ENCODE peak calls at places on chromosome 21, in seven cellular contexts. One of them, this sample, is unnamed.

GRCh38 chr21:34642211-34643075 is 26.4 kb upstream of the CLIC6 start:
- DNase-seq in NT2/D1: no peak
- DNase-seq in brain microvascular endothelial cell: peak; percentile 77
- DNase-seq in mesenchymal stem cell: peak; percentile 55
- DNase-seq in IMR-90: peak; percentile 18
- DNase-seq in Peyer's patch: no peak
- DNase-seq in GM06990: peak; percentile 74
- DNase-seq in this sample: no peak

GRCh38 chr21:9759972-9760371 is 761.4 kb upstream of the TPTE start:
- DNase-seq in NT2/D1: no peak
- DNase-seq in brain microvascular endothelial cell: no peak
- DNase-seq in mesenchymal stem cell: no peak
- DNase-seq in IMR-90: no peak
- DNase-seq in Peyer's patch: no peak
- DNase-seq in GM06990: no peak
- DNase-seq in this sample: no peak

GRCh38 chr21:43362928-43363314 is 64.0 kb downstream of the SIK1 start:
- DNase-seq in NT2/D1: no peak
- DNase-seq in brain microvascular endothelial cell: no peak
- DNase-seq in mesenchymal stem cell: no peak
- DNase-seq in IMR-90: no peak
- DNase-seq in Peyer's patch: no peak
- DNase-seq in GM06990: no peak
- DNase-seq in this sample: no peak

GRCh38 chr21:14567557-14568279 is 21.6 kb upstream of the SAMSN1 start:
- DNase-seq in NT2/D1: no peak
- DNase-seq in brain microvascular endothelial cell: no peak
- DNase-seq in mesenchymal stem cell: no peak
- DNase-seq in IMR-90: no peak
- DNase-seq in Peyer's patch: no peak
- DNase-seq in GM06990: no peak
- DNase-seq in this sample: no peak

GRCh38 chr21:41778974-41779600 is 12.2 kb upstream of the RIPK4 start:
- DNase-seq in NT2/D1: no peak
- DNase-seq in brain microvascular endothelial cell: no peak
- DNase-seq in mesenchymal stem cell: no peak
- DNase-seq in IMR-90: no peak
- DNase-seq in Peyer's patch: no peak
- DNase-seq in GM06990: no peak
- DNase-seq in this sample: peak; percentile 71

GRCh38 chr21:33825898-33826297 is 89.7 kb downstream of the ATP5PO start:
- DNase-seq in NT2/D1: no peak
- DNase-seq in brain microvascular endothelial cell: no peak
- DNase-seq in mesenchymal stem cell: peak; percentile 23
- DNase-seq in IMR-90: peak; percentile 65
- DNase-seq in Peyer's patch: no peak
- DNase-seq in GM06990: no peak
- DNase-seq in this sample: no peak

GRCh38 chr21:16409341-16409740 is 679.6 kb downstream of the USP25 start:
- DNase-seq in NT2/D1: no peak
- DNase-seq in brain microvascular endothelial cell: no peak
- DNase-seq in mesenchymal stem cell: no peak
- DNase-seq in IMR-90: no peak
- DNase-seq in Peyer's patch: no peak
- DNase-seq in GM06990: no peak
- DNase-seq in this sample: no peak

GRCh38 chr21:35095859-35096291 is 46.8 kb upstream of the RUNX1 start:
- DNase-seq in NT2/D1: no peak
- DNase-seq in brain microvascular endothelial cell: no peak
- DNase-seq in mesenchymal stem cell: no peak
- DNase-seq in IMR-90: peak; percentile 47
- DNase-seq in Peyer's patch: no peak
- DNase-seq in GM06990: no peak
- DNase-seq in this sample: no peak

GRCh38 chr21:18275740-18276139 is 31.1 kb downstream of the CHODL start:
- DNase-seq in NT2/D1: no peak
- DNase-seq in brain microvascular endothelial cell: no peak
- DNase-seq in mesenchymal stem cell: no peak
- DNase-seq in IMR-90: no peak
- DNase-seq in Peyer's patch: no peak
- DNase-seq in GM06990: no peak
- DNase-seq in this sample: no peak

GRCh38 chr21:14452031-14452778 is 69.3 kb upstream of the HSPA13 start:
- DNase-seq in NT2/D1: no peak
- DNase-seq in brain microvascular endothelial cell: no peak
- DNase-seq in mesenchymal stem cell: peak; percentile 32
- DNase-seq in IMR-90: no peak
- DNase-seq in Peyer's patch: no peak
- DNase-seq in GM06990: no peak
- DNase-seq in this sample: no peak

DNA sequence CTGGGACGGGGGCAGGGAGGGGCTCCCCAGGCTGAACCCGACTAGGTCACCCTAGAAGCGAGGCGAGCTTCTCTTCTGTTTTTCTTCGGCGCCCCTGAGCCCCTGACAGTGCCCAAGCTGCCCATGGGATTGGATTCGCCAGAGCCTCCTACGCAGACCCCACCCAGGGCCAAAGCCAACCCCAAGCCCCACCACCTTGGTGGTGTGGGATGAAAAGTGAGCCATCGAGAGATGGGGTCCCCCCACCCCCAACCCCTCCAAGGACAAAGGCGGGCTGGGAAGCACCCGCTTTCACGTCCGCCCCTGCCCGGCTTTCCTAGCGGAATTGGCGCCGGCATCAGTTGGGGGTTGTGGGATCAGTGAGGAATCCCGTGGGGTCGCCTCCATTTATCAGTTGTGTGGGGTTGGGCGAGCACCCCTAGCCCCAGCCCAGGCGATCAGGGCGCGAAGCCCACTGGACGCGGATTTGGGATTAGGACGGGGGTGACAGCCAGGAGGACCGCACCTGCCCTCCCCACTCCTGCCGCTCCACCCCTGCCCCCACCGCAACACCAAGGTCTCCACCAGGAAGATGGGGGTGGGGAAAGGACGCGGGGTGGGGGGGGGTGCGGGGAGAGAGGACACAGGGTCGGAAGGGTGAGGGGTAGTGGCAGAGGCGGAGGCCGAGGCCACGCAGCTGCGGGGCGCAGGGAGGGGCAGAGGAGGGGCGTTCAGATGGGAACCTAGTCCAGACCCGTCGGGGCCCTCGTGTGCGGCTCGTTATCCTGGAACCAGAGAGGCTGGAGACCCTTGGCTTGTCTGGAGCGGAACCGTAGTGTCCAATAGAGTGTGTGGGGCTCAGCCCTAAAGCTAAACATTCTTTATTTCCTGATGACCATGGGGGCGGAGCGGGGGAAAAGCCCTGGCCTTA is 4.4 kb downstream of the TSPEAR start:
- DNase-seq in NT2/D1: no peak
- DNase-seq in brain microvascular endothelial cell: no peak
- DNase-seq in mesenchymal stem cell: no peak
- DNase-seq in IMR-90: no peak
- DNase-seq in Peyer's patch: no peak
- DNase-seq in GM06990: no peak
- DNase-seq in this sample: peak; percentile 80
- H3K27me3 ChIP-seq in NT2/D1: peaks cover 69% of the 10 kb centered on the region
- H3K27me3 ChIP-seq in brain microvascular endothelial cell: peaks cover 85% of the 10 kb centered on the region
- H3K27me3 ChIP-seq in mesenchymal stem cell: peaks cover 84% of the 10 kb centered on the region
- H3K27me3 ChIP-seq in IMR-90: peaks cover 74% of the 10 kb centered on the region
- H3K27me3 ChIP-seq in Peyer's patch: no peaks in the 10 kb centered on the region
- H3K27me3 ChIP-seq in GM06990: peaks cover 3% of the 10 kb centered on the region
- H3K27me3 ChIP-seq in this sample: peaks cover 69% of the 10 kb centered on the region

GRCh38 chr21:37423103-37423502 is 56.5 kb downstream of the DYRK1A start:
- DNase-seq in NT2/D1: no peak
- DNase-seq in brain microvascular endothelial cell: no peak
- DNase-seq in mesenchymal stem cell: no peak
- DNase-seq in IMR-90: no peak
- DNase-seq in Peyer's patch: no peak
- DNase-seq in GM06990: no peak
- DNase-seq in this sample: no peak
- H3K36me3 ChIP-seq in NT2/D1: peaks cover 26% of the 10 kb centered on the region
- H3K36me3 ChIP-seq in brain microvascular endothelial cell: no peaks in the 10 kb centered on the region
- H3K36me3 ChIP-seq in mesenchymal stem cell: peaks cover 50% of the 10 kb centered on the region
- H3K36me3 ChIP-seq in IMR-90: peaks cover 9% of the 10 kb centered on the region
- H3K36me3 ChIP-seq in Peyer's patch: no peaks in the 10 kb centered on the region
- H3K36me3 ChIP-seq in GM06990: peaks cover 2% of the 10 kb centered on the region
- H3K36me3 ChIP-seq in this sample: peaks cover 3% of the 10 kb centered on the region

GRCh38 chr21:45644041-45644906 is 749 bp downstream of the PCBP3 start:
- DNase-seq in NT2/D1: no peak
- DNase-seq in brain microvascular endothelial cell: no peak
- DNase-seq in mesenchymal stem cell: peak; percentile 28
- DNase-seq in IMR-90: no peak
- DNase-seq in Peyer's patch: peak; percentile 57
- DNase-seq in GM06990: no peak
- DNase-seq in this sample: peak; percentile 76

GRCh38 chr21:45640888-45641479 is 2.5 kb upstream of the PCBP3 start:
- DNase-seq in NT2/D1: no peak
- DNase-seq in brain microvascular endothelial cell: peak; percentile 61
- DNase-seq in mesenchymal stem cell: peak; percentile 90
- DNase-seq in IMR-90: peak; percentile 18
- DNase-seq in Peyer's patch: peak; percentile 59
- DNase-seq in GM06990: no peak
- DNase-seq in this sample: peak; percentile 92

GRCh38 chr21:45643021-45643980 is at the start of gene PCBP3:
- DNase-seq in NT2/D1: peak; percentile 92
- DNase-seq in brain microvascular endothelial cell: peak; percentile 93
- DNase-seq in mesenchymal stem cell: peak; percentile 94
- DNase-seq in IMR-90: peak; percentile 89
- DNase-seq in Peyer's patch: peak; percentile 97
- DNase-seq in GM06990: peak; percentile 87
- DNase-seq in this sample: peak; percentile 99

GRCh38 chr21:45641480-45642035 is 2.0 kb upstream of the PCBP3 start:
- DNase-seq in NT2/D1: no peak
- DNase-seq in brain microvascular endothelial cell: no peak
- DNase-seq in mesenchymal stem cell: peak; percentile 15
- DNase-seq in IMR-90: no peak
- DNase-seq in Peyer's patch: peak; percentile 51
- DNase-seq in GM06990: no peak
- DNase-seq in this sample: peak; percentile 61

DNA sequence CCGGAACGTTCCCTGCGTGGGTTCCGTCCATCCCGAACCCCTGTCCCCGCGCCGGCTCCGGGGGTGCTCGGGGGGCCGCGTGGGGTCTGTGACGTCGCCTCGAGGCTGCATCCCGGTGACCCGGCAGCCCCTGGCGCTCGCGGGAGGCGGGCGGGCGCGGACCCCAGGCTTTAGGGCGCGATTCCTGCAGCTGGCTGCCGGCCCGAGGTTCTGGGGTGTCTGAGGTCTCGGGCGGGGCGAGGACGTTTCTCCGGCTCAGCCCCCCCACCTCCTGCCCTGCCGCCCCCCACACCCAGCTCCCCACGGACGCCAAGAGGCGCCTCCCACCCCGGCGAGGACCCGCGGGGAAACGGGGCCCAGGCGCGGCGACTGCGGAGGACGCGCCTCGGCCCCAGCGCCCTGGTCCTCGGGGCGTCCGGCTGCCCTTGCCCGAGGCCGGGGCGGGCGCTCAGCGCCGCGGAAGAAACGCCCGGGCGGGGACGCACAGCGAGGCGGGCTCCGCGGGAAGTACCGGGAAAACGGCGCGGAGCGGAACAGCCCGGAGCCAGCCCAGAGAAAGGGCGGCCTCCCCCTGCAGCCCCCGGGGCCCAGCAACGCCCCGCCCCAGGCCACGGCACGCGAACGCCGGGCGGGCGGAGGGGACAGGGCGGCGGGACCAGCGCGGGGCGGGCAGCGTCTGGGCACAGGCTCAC is 1.3 kb upstream of the PCBP3 start:
- DNase-seq in NT2/D1: no peak
- DNase-seq in brain microvascular endothelial cell: no peak
- DNase-seq in mesenchymal stem cell: peak; percentile 34
- DNase-seq in IMR-90: no peak
- DNase-seq in Peyer's patch: peak; percentile 55
- DNase-seq in GM06990: no peak
- DNase-seq in this sample: peak; percentile 85
- H3K4me3 ChIP-seq in NT2/D1: peak overlapping the region; percentile 47
- H3K4me3 ChIP-seq in brain microvascular endothelial cell: no peak overlapping the region
- H3K4me3 ChIP-seq in mesenchymal stem cell: peak overlapping the region; percentile 61
- H3K4me3 ChIP-seq in IMR-90: peak overlapping the region; percentile 28
- H3K4me3 ChIP-seq in Peyer's patch: peak overlapping the region; percentile 58
- H3K4me3 ChIP-seq in GM06990: peak overlapping the region; percentile 17
- H3K4me3 ChIP-seq in this sample: peak overlapping the region; percentile 33

GRCh38 chr21:36246080-36246631 is 73.8 kb upstream of the MORC3 start:
- DNase-seq in NT2/D1: no peak
- DNase-seq in brain microvascular endothelial cell: no peak
- DNase-seq in mesenchymal stem cell: no peak
- DNase-seq in IMR-90: no peak
- DNase-seq in Peyer's patch: no peak
- DNase-seq in GM06990: no peak
- DNase-seq in this sample: peak; percentile 56
- H3K27me3 ChIP-seq in NT2/D1: no peaks in the 10 kb centered on the region
- H3K27me3 ChIP-seq in brain microvascular endothelial cell: no peaks in the 10 kb centered on the region
- H3K27me3 ChIP-seq in mesenchymal stem cell: no peaks in the 10 kb centered on the region
- H3K27me3 ChIP-seq in IMR-90: no peaks in the 10 kb centered on the region
- H3K27me3 ChIP-seq in Peyer's patch: no peaks in the 10 kb centered on the region
- H3K27me3 ChIP-seq in GM06990: no peaks in the 10 kb centered on the region
- H3K27me3 ChIP-seq in this sample: no peaks in the 10 kb centered on the region

DNA sequence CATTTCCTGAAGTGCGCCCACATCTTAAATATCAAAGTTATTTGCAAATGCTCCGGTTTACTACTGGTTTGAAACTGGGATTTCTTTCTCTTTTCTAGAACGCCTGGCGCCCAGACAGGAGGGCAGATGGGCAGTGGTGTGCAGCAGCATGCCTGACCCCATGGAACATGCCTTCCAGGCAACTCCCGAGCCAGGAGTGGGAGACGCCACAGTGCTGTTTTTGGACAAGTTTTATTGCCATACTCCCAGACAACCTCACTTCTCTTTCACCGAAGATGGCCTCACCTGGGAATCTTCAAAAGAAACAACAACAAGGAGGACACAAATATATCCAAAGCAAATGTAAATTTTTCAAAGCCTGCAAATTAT is 21.5 kb downstream of the UBE2G2 start:
- DNase-seq in NT2/D1: no peak
- DNase-seq in brain microvascular endothelial cell: no peak
- DNase-seq in mesenchymal stem cell: no peak
- DNase-seq in IMR-90: no peak
- DNase-seq in Peyer's patch: no peak
- DNase-seq in GM06990: no peak
- DNase-seq in this sample: no peak
- H3K36me3 ChIP-seq in NT2/D1: peaks cover 79% of the 10 kb centered on the region
- H3K36me3 ChIP-seq in brain microvascular endothelial cell: peaks cover 5% of the 10 kb centered on the region
- H3K36me3 ChIP-seq in mesenchymal stem cell: peaks cover 57% of the 10 kb centered on the region
- H3K36me3 ChIP-seq in IMR-90: peaks cover 25% of the 10 kb centered on the region
- H3K36me3 ChIP-seq in Peyer's patch: no peaks in the 10 kb centered on the region
- H3K36me3 ChIP-seq in GM06990: peaks cover 11% of the 10 kb centered on the region
- H3K36me3 ChIP-seq in this sample: peaks cover 5% of the 10 kb centered on the region